ENCODE peak calls at places on chromosome 7, in four cellular contexts. F, J, U and T are unnamed samples.

GRCh38 chr7:2611401-2611800 is 20.4 kb upstream of the TTYH3 start:
- DNase-seq in F (no peak), J (no peak), U (no peak), T (no peak)

GRCh38 chr7:112125250-112125649 is 80.9 kb downstream of the DOCK4 start:
- DNase-seq in F (no peak), J (no peak), U (no peak), T (no peak)

GRCh38 chr7:22445140-22445722 is 54.8 kb downstream of the STEAP1B start:
- DNase-seq in F (peak; percentile 20), J (no peak), U (peak; percentile 44), T (no peak)

GRCh38 chr7:23405240-23405618 is 65.1 kb downstream of the IGF2BP3 start:
- DNase-seq in F (no peak), J (no peak), U (no peak), T (no peak)

GRCh38 chr7:1812693-1813393 is 142.8 kb downstream of the ELFN1 start:
- DNase-seq in F (no peak), J (no peak), U (no peak), T (no peak)

GRCh38 chr7:41579961-41580935 is 122.6 kb downstream of the INHBA start:
- DNase-seq in F (peak; percentile 96), J (no peak), U (no peak), T (peak; percentile 38)

GRCh38 chr7:26653430-26653911 is 210.9 kb downstream of the SKAP2 start:
- DNase-seq in F (peak; percentile 3), J (peak; percentile 54), U (no peak), T (no peak)

GRCh38 chr7:36814311-36814710 is 90.0 kb upstream of the AOAH start:
- DNase-seq in F (no peak), J (no peak), U (no peak), T (no peak)

GRCh38 chr7:2757904-2758672 is 70.1 kb downstream of the AMZ1 start:
- DNase-seq in F (peak; percentile 98), J (no peak), U (no peak), T (peak; percentile 72)

GRCh38 chr7:147859486-147859885 is 731.1 kb upstream of the C7orf33 start:
- DNase-seq in F (no peak), J (no peak), U (no peak), T (no peak)

GRCh38 chr7:18530224-18531179 is 35.0 kb downstream of the HDAC9 start:
- DNase-seq in F (no peak), J (no peak), U (no peak), T (no peak)